ENCODE peak calls at places on chromosome 21, in eight cellular contexts. N is colonic mucosa, J is heart left ventricle, U is ovary, D is foreskin fibroblast, B is B cell, C is tibial artery, M is nephron progenitor cell. W is an unnamed sample.

GRCh38 chr21:29523646-29524045 is 224.9 kb downstream of the BACH1 start:
- DNase-seq in N (peak), J (no peak), U (no peak), D (peak), B (no peak), C (no peak), M (no peak), W (no peak)

GRCh38 chr21:33096426-33096825 is 26.5 kb downstream of the OLIG1 start:
- DNase-seq in N (no peak), J (no peak), U (no peak), D (no peak), B (no peak), C (no peak), M (no peak), W (no peak)

GRCh38 chr21:41361786-41362604 is at the start of gene MX2:
- DNase-seq in N (peak), J (peak), U (no peak), D (peak), B (peak), C (peak), M (no peak), W (peak)

GRCh38 chr21:23401278-23401677 is 2206.0 kb downstream of the MRPL39 start:
- DNase-seq in N (no peak), J (no peak), U (no peak), D (no peak), B (no peak), C (no peak), M (no peak), W (no peak)

GRCh38 chr21:41366522-41367151 is 4.8 kb downstream of the MX2 start:
- DNase-seq in N (peak), J (no peak), U (no peak), D (peak), B (no peak), C (peak), M (no peak), W (peak)

GRCh38 chr21:17461582-17461981 is 51.3 kb upstream of the CXADR start:
- DNase-seq in N (peak), J (no peak), U (no peak), D (peak), B (no peak), C (no peak), M (no peak), W (no peak)

GRCh38 chr21:26809745-26810144 is 35.5 kb downstream of the ADAMTS1 start:
- DNase-seq in N (no peak), J (no peak), U (no peak), D (no peak), B (no peak), C (no peak), M (no peak), W (no peak)

GRCh38 chr21:34835526-34835925 is 166.7 kb downstream of the CLIC6 start:
- DNase-seq in N (no peak), J (no peak), U (no peak), D (peak), B (no peak), C (peak), M (no peak), W (no peak)

GRCh38 chr21:33401617-33401967 is 1.6 kb upstream of the IFNGR2 start:
- DNase-seq in N (no peak), J (no peak), U (no peak), D (peak), B (no peak), C (no peak), M (no peak), W (no peak)

GRCh38 chr21:16794944-16795343 is 717.9 kb upstream of the CXADR start:
- DNase-seq in N (no peak), J (no peak), U (no peak), D (peak), B (no peak), C (no peak), M (no peak), W (no peak)

GRCh38 chr21:16535100-16535418 is 805.3 kb downstream of the USP25 start:
- DNase-seq in N (no peak), J (peak), U (peak), D (peak), B (no peak), C (peak), M (no peak), W (no peak)

GRCh38 chr21:39938086-39938611 is 70.9 kb downstream of the PCP4 start:
- DNase-seq in N (no peak), J (no peak), U (no peak), D (no peak), B (no peak), C (no peak), M (no peak), W (no peak)

GRCh38 chr21:39676054-39676771 is 63.5 kb downstream of the B3GALT5 start:
- DNase-seq in N (no peak), J (peak), U (no peak), D (peak), B (no peak), C (no peak), M (no peak), W (peak)

GRCh38 chr21:34198232-34199120 is 125.1 kb downstream of the MRPS6 start:
- DNase-seq in N (no peak), J (no peak), U (no peak), D (no peak), B (no peak), C (no peak), M (no peak), W (peak)

GRCh38 chr21:37874904-37875780 is 41.1 kb downstream of the KCNJ6 start:
- DNase-seq in N (no peak), J (no peak), U (no peak), D (no peak), B (no peak), C (no peak), M (no peak), W (no peak)

GRCh38 chr21:37829447-37829846 is 86.8 kb downstream of the KCNJ6 start:
- DNase-seq in N (peak), J (no peak), U (no peak), D (peak), B (no peak), C (no peak), M (no peak), W (no peak)

GRCh38 chr21:35599164-35599563 is 461.2 kb downstream of the SETD4 start:
- DNase-seq in N (no peak), J (no peak), U (no peak), D (no peak), B (no peak), C (no peak), M (no peak), W (no peak)

GRCh38 chr21:36721817-36722216 is 22.9 kb downstream of the SIM2 start:
- DNase-seq in N (no peak), J (no peak), U (no peak), D (no peak), B (no peak), C (peak), M (no peak), W (no peak)

GRCh38 chr21:36854391-36854790 is 112.1 kb downstream of the HLCS start:
- DNase-seq in N (peak), J (peak), U (no peak), D (peak), B (no peak), C (no peak), M (peak), W (peak)

GRCh38 chr21:33299181-33299752 is 25.5 kb upstream of the IFNAR1 start:
- DNase-seq in N (peak), J (no peak), U (no peak), D (no peak), B (peak), C (no peak), M (no peak), W (peak)

GRCh38 chr21:23887709-23888303 is 1719.5 kb downstream of the MRPL39 start:
- DNase-seq in N (no peak), J (no peak), U (no peak), D (no peak), B (peak), C (no peak), M (no peak), W (no peak)

GRCh38 chr21:29511076-29511475 is 212.4 kb downstream of the BACH1 start:
- DNase-seq in N (no peak), J (no peak), U (no peak), D (peak), B (no peak), C (no peak), M (no peak), W (no peak)

GRCh38 chr21:40830836-40831235 is 16.1 kb downstream of the DSCAM start:
- DNase-seq in N (no peak), J (no peak), U (no peak), D (no peak), B (no peak), C (no peak), M (no peak), W (no peak)

GRCh38 chr21:34904526-34905298 is 144.4 kb downstream of the RUNX1 start:
- DNase-seq in N (no peak), J (no peak), U (no peak), D (no peak), B (no peak), C (no peak), M (no peak), W (no peak)

GRCh38 chr21:29334717-29335428 is 36.2 kb downstream of the BACH1 start:
- DNase-seq in N (no peak), J (no peak), U (no peak), D (peak), B (no peak), C (no peak), M (no peak), W (no peak)

GRCh38 chr21:17611414-17612022 is 1.2 kb downstream of the BTG3 start:
- DNase-seq in N (peak), J (peak), U (peak), D (peak), B (peak), C (peak), M (peak), W (peak)

GRCh38 chr21:17495680-17496079 is 17.2 kb upstream of the CXADR start:
- DNase-seq in N (no peak), J (no peak), U (no peak), D (no peak), B (no peak), C (no peak), M (no peak), W (no peak)

GRCh38 chr21:21236981-21237380 is 238.8 kb downstream of the NCAM2 start:
- DNase-seq in N (no peak), J (no peak), U (no peak), D (no peak), B (no peak), C (no peak), M (no peak), W (no peak)

GRCh38 chr21:37005548-37006242 is 807 bp upstream of the RIPPLY3 start:
- DNase-seq in N (no peak), J (no peak), U (no peak), D (no peak), B (no peak), C (no peak), M (peak), W (no peak)

GRCh38 chr21:35257413-35257812 is 208.3 kb upstream of the RUNX1 start:
- DNase-seq in N (peak), J (peak), U (no peak), D (peak), B (no peak), C (peak), M (no peak), W (no peak)

GRCh38 chr21:23977971-23978370 is 1629.3 kb downstream of the MRPL39 start:
- DNase-seq in N (no peak), J (no peak), U (no peak), D (no peak), B (no peak), C (no peak), M (no peak), W (no peak)

GRCh38 chr21:30563630-30564029 is 2.5 kb upstream of the KRTAP19-7 start:
- DNase-seq in N (no peak), J (no peak), U (no peak), D (no peak), B (no peak), C (no peak), M (no peak), W (no peak)

GRCh38 chr21:35226302-35226701 is 177.2 kb upstream of the RUNX1 start:
- DNase-seq in N (no peak), J (no peak), U (no peak), D (peak), B (no peak), C (no peak), M (peak), W (no peak)

GRCh38 chr21:21968810-21969588 is 970.8 kb downstream of the NCAM2 start:
- DNase-seq in N (no peak), J (no peak), U (no peak), D (no peak), B (no peak), C (no peak), M (no peak), W (no peak)

GRCh38 chr21:37927711-37928110 is 11.5 kb upstream of the KCNJ6 start:
- DNase-seq in N (no peak), J (no peak), U (no peak), D (no peak), B (no peak), C (no peak), M (no peak), W (no peak)

GRCh38 chr21:38142226-38142625 is 114.6 kb upstream of the KCNJ15 start:
- DNase-seq in N (no peak), J (no peak), U (no peak), D (no peak), B (no peak), C (no peak), M (no peak), W (no peak)

GRCh38 chr21:37040212-37040611 is 32.7 kb downstream of the PIGP start:
- DNase-seq in N (no peak), J (no peak), U (no peak), D (no peak), B (no peak), C (no peak), M (no peak), W (no peak)

GRCh38 chr21:34630536-34631143 is 15.7 kb upstream of the RCAN1 start:
- DNase-seq in N (peak), J (no peak), U (no peak), D (peak), B (no peak), C (no peak), M (peak), W (peak)

GRCh38 chr21:17987328-17987727 is 168.2 kb upstream of the C21orf91 start:
- DNase-seq in N (no peak), J (no peak), U (no peak), D (no peak), B (no peak), C (no peak), M (no peak), W (no peak)

DNA sequence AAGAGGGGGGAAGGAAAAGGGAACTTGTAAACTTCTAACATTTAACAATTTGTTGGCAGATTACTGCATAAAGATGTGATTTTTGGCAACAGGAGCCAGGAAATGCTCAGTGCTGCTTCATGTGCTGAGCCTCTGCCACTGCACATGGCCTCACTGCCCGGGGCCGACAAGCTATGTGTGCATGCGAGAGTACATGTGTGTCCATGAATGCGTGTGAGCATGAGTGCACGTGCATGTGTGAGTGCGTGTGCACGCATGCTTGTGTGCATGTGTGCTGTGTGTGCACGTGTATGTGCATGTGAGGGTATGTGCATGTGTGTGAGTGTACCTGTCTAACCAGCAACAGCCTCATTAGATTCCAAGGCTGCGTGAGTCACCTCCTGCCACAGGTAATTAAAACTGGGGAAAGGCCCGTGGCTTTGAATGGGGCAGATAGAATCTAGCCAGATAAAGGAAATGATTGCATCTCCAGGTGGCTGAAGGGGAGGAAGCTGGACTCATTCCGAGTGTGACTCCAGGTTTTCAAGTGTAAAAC is 41.4 kb upstream of the TSPEAR start:
- DNase-seq in N (no peak), J (no peak), U (no peak), D (peak), B (no peak), C (peak), M (no peak), W (no peak)
- TF ChIP-seq CTCF in N (no peak), J (no peak), U (no peak), D (no peak), B (no peak), C (no peak), M (no peak), W (no peak)

DNA sequence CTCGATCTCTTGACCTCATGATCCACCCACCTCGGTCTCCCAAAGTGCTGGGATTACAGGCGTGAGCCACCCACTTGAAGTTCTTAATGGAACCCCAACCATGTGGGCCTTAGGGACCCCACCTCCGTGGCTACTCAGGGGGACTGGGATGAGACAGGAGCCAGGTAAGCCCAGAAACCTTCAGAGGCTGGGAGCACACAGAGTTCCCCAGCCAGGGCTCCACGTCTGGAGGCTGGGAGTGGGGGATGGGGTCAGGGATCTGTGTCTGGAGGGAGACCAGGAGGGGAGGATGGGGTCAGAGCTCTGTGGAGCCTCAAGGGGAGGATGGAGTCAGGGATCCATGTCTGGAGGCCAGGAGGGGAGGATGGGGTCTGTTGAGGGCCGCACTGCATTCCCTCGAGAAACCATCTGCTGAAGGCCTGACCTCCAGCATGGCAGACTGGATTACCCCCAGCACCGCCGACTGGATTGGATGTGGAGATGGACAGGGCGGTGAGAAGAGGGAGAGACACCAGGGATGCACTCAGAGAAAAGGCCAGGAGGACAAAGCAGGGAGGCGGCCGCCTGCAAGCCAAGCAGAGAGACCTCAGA is 2.1 kb upstream of the FTCD start:
- DNase-seq in N (no peak), J (peak), U (no peak), D (no peak), B (no peak), C (peak), M (no peak), W (no peak)
- TF ChIP-seq CTCF in N (no peak), J (no peak), U (no peak), D (no peak), B (no peak), C (no peak), M (no peak), W (no peak)

DNA sequence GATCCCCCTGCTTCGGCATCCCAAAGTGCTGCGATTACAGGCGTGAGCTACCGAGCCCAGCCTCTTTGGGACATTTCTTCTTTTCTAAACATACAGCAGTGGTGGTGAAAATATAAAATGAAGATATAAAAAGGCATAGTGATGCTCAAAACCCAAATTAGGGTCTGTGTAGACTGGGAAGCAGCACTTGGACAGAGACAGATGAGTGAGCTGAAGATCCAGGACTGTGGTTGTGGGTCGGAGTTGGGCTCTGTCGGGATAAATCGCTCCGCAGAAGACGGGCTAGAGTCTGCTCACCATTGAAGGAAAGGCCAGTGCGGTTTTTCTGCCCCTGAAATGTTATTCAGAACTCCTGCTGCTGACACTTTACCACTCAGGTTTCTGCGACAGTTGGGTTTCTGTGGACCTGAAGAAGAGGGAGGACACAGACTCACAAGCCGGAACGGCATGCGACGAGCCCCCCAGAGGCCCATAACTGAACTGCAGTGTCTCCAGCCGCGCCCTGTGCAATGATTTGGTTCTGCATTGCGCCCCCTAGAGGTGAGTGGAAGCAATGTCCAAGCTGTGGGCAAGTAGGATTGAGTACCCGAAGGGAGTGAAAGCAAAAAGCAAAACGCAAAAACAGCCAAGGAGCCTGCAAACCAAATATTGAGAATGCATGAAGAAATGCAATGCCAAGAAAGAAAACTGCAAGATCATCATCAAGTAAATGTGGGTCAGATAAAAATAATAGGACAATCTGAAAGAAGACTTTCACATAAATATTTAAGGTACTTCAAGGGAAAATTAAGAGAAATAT is 66.6 kb downstream of the GABPA start:
- DNase-seq in N (peak), J (peak), U (peak), D (peak), B (peak), C (peak), M (peak), W (peak)
- TF ChIP-seq CTCF in N (peak), J (peak), U (peak), D (peak), B (peak), C (peak), M (peak), W (peak)

GRCh38 chr21:46099476-46099875 is 1.6 kb downstream of the COL6A2 start:
- DNase-seq in N (peak), J (peak), U (peak), D (peak), B (no peak), C (peak), M (no peak), W (no peak)

GRCh38 chr21:46096596-46096981 is 1.3 kb upstream of the COL6A2 start:
- DNase-seq in N (no peak), J (no peak), U (peak), D (no peak), B (no peak), C (no peak), M (no peak), W (no peak)

GRCh38 chr21:46098303-46099141 is 610 bp downstream of the COL6A2 start:
- DNase-seq in N (peak), J (peak), U (peak), D (peak), B (no peak), C (peak), M (peak), W (no peak)

GRCh38 chr21:46096997-46097825 is 701 bp upstream of the COL6A2 start:
- DNase-seq in N (peak), J (peak), U (peak), D (peak), B (no peak), C (peak), M (no peak), W (no peak)

GRCh38 chr21:46097826-46098286 is at the start of gene COL6A2:
- DNase-seq in N (peak), J (peak), U (peak), D (peak), B (no peak), C (peak), M (peak), W (peak)
- TF ChIP-seq CTCF in N (peak), J (peak), U (peak), D (peak), B (no peak), C (no peak), M (no peak), W (no peak)